ENCODE peak calls at places on chromosomes 6 and 20, in four cellular contexts. B is progenitor cell of endocrine pancreas, K is brain microvascular endothelial cell, Q is fibroblast of mammary gland. M is an unnamed sample.

GRCh38 chr20:676315-676937 is 824 bp upstream of the SCRT2 start:
- DNase-seq in K (no peak), B (no peak), Q (no peak), M (no peak)

GRCh38 chr6:128062882-128063603 is 162.2 kb upstream of the THEMIS start:
- DNase-seq in Q (no peak), B (no peak), K (peak; percentile 29), M (no peak)

GRCh38 chr6:89640804-89641203 is 2.3 kb upstream of the LYRM2 start:
- DNase-seq in K (peak; percentile 39), B (no peak), Q (peak; percentile 34), M (peak; percentile 14)

GRCh38 chr20:16368645-16369292 is 204.5 kb downstream of the KIF16B start:
- DNase-seq in K (peak; percentile 66), B (no peak), Q (peak; percentile 57), M (peak; percentile 11)

GRCh38 chr20:19497064-19497463 is 261.0 kb upstream of the RIN2 start:
- DNase-seq in B (no peak), Q (peak; percentile 10), K (peak; percentile 7), M (peak; percentile 56)

GRCh38 chr20:62702886-62703852 is 5.5 kb upstream of the NTSR1 start:
- DNase-seq in K (peak; percentile 85), B (no peak), Q (peak; percentile 95), M (peak; percentile 64)

GRCh38 chr6:144248470-144249301 is 36.4 kb upstream of the UTRN start:
- DNase-seq in B (no peak), K (peak; percentile 38), Q (peak; percentile 87), M (peak; percentile 84)

GRCh38 chr6:29602564-29603361 is 17.8 kb downstream of the OR2H2 start:
- DNase-seq in B (no peak), K (peak; percentile 20), Q (no peak), M (no peak)

GRCh38 chr20:24598346-24598745 is 128.9 kb downstream of the SYNDIG1 start:
- DNase-seq in Q (no peak), K (no peak), B (no peak), M (no peak)

GRCh38 chr20:38723069-38723981 is 961 bp upstream of the SLC32A1 start:
- DNase-seq in K (no peak), B (no peak), Q (peak; percentile 54), M (no peak)

GRCh38 chr20:1813101-1813529 is 82.1 kb upstream of the SIRPA start:
- DNase-seq in B (no peak), K (peak; percentile 91), Q (peak; percentile 93), M (peak; percentile 86)

GRCh38 chr20:33019465-33020277 is 11.8 kb upstream of the BPIFB6 start:
- DNase-seq in B (no peak), K (no peak), Q (no peak), M (no peak)

GRCh38 chr6:38938741-38939140 is 109.8 kb upstream of the GLP1R start:
- DNase-seq in B (no peak), Q (no peak), K (no peak), M (no peak)

GRCh38 chr6:38935051-38935450 is 113.5 kb upstream of the GLP1R start:
- DNase-seq in Q (no peak), K (no peak), B (no peak), M (no peak)

GRCh38 chr6:38929560-38929959 is 119.0 kb upstream of the GLP1R start:
- DNase-seq in B (no peak), Q (no peak), K (no peak), M (no peak)

GRCh38 chr6:38937839-38938613 is 110.6 kb upstream of the GLP1R start:
- DNase-seq in K (no peak), Q (no peak), B (no peak), M (no peak)

DNA sequence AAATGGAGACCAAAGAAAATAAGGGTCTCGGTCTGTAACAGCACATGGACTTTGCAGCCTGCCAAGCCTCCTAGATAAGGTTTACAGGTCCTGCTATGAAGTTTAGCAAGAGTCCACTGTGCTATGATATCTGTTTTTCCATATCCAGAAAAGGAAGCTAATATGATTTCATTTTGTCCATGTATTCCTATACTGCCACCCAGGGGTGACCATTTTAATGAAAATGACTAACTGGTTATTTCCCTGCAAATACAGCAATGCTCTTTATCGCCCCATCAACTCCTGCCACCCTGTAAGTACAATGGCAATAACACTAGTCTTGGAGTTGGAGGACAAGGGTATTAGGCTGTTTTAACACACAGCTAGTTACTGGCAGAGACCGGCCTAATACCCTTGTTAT is 115.2 kb upstream of the GLP1R start:
- DNase-seq in Q (peak; percentile 9), B (no peak), K (peak; percentile 42), M (no peak)
- TF ChIP-seq CTCF in Q (peak; percentile 13), B (no peak), K (peak; percentile 30), M (peak; percentile 23)

GRCh38 chr6:137573739-137574138 is 79.5 kb upstream of the OLIG3 start:
- DNase-seq in Q (no peak), K (no peak), B (no peak), M (no peak)

GRCh38 chr6:137570307-137570832 is 76.2 kb upstream of the OLIG3 start:
- DNase-seq in B (no peak), K (no peak), Q (no peak), M (no peak)

GRCh38 chr6:137568067-137568466 is 73.9 kb upstream of the OLIG3 start:
- DNase-seq in B (no peak), Q (no peak), K (no peak), M (no peak)

GRCh38 chr6:137571854-137572253 is 77.7 kb upstream of the OLIG3 start:
- DNase-seq in K (peak; percentile 16), B (no peak), Q (peak; percentile 32), M (no peak)
- TF ChIP-seq CTCF in K (peak; percentile 75), B (peak; percentile 68), Q (peak; percentile 59), M (peak; percentile 60)

GRCh38 chr20:12928755-12929401 is 79.9 kb upstream of the SPTLC3 start:
- DNase-seq in B (no peak), K (peak; percentile 82), Q (peak; percentile 78), M (peak; percentile 49)
- TF ChIP-seq CTCF in B (no peak), K (peak; percentile 20), Q (no peak), M (no peak)

GRCh38 chr6:169220068-169220964 is 33.3 kb downstream of the THBS2 start:
- DNase-seq in K (no peak), Q (no peak), B (no peak), M (no peak)

GRCh38 chr6:169222126-169222525 is 31.5 kb downstream of the THBS2 start:
- DNase-seq in Q (no peak), B (no peak), K (no peak), M (no peak)

GRCh38 chr6:169224185-169224695 is 29.4 kb downstream of the THBS2 start:
- DNase-seq in B (no peak), Q (peak; percentile 96), K (peak; percentile 73), M (peak; percentile 57)

GRCh38 chr6:169223006-169223405 is 30.6 kb downstream of the THBS2 start:
- DNase-seq in K (no peak), B (no peak), Q (no peak), M (no peak)

DNA sequence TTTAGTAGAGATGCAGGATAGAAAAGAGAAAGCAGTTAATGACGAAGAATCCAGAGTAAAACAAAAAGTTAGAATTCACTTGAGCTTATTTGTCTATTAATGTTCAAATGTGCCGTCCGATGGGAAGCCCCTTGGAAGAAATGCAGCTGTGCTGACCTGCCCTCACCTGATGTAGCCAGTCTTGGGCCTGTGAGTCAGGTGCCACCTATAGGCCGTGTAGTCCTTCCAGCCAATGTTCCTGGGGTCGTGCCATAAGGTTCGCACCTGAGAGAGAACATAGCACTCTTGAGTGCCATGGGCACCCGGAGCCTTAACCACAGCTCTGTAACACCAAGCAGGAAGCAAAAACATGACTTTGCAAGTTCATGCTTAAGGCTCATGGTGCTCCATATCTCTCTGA is 32.4 kb downstream of the THBS2 start:
- DNase-seq in K (no peak), B (no peak), Q (no peak), M (no peak)
- TF ChIP-seq CTCF in K (peak; percentile 3), B (no peak), Q (no peak), M (peak; percentile 16)

GRCh38 chr20:35264755-35265154 is 13.2 kb downstream of the MMP24OS start:
- DNase-seq in K (no peak), B (no peak), Q (no peak), M (no peak)
- TF ChIP-seq CTCF in K (peak; percentile 57), B (peak; percentile 33), Q (peak; percentile 7), M (peak; percentile 29)